ENCODE peak calls at places on chromosome X, in nine cellular contexts. One of them, this sample, is unnamed.

GRCh38 chrX:120145295-120145925 is 13.0 kb upstream of the RHOXF2 start:
- DNase-seq in CD8-positive, alpha-beta T cell: no peak
- DNase-seq in right cardiac atrium: no peak
- DNase-seq in upper lobe of left lung: no peak
- DNase-seq in Peyer's patch: no peak
- DNase-seq in GM23338: no peak
- DNase-seq in neural progenitor cell: no peak
- DNase-seq in BE2C: no peak
- DNase-seq in body of pancreas: no peak
- DNase-seq in this sample: no peak

GRCh38 chrX:112687189-112687691 is 7.5 kb upstream of the LHFPL1 start:
- DNase-seq in CD8-positive, alpha-beta T cell: no peak
- DNase-seq in right cardiac atrium: no peak
- DNase-seq in upper lobe of left lung: no peak
- DNase-seq in Peyer's patch: no peak
- DNase-seq in GM23338: no peak
- DNase-seq in neural progenitor cell: no peak
- DNase-seq in BE2C: no peak
- DNase-seq in body of pancreas: no peak
- DNase-seq in this sample: no peak

GRCh38 chrX:131985526-131986049 is 37.5 kb upstream of the STK26 start:
- DNase-seq in CD8-positive, alpha-beta T cell: peak; percentile 50
- DNase-seq in right cardiac atrium: no peak
- DNase-seq in upper lobe of left lung: no peak
- DNase-seq in Peyer's patch: no peak
- DNase-seq in GM23338: peak; percentile 36
- DNase-seq in neural progenitor cell: peak; percentile 28
- DNase-seq in BE2C: no peak
- DNase-seq in body of pancreas: no peak
- DNase-seq in this sample: no peak

GRCh38 chrX:15336023-15336413 is 695 bp upstream of the PIGA start:
- DNase-seq in CD8-positive, alpha-beta T cell: no peak
- DNase-seq in right cardiac atrium: no peak
- DNase-seq in upper lobe of left lung: no peak
- DNase-seq in Peyer's patch: no peak
- DNase-seq in GM23338: peak; percentile 57
- DNase-seq in neural progenitor cell: peak; percentile 35
- DNase-seq in BE2C: no peak
- DNase-seq in body of pancreas: peak; percentile 22
- DNase-seq in this sample: peak; percentile 45

GRCh38 chrX:120308959-120309872 is 2.0 kb downstream of the TMEM255A start:
- DNase-seq in CD8-positive, alpha-beta T cell: peak; percentile 78
- DNase-seq in right cardiac atrium: peak; percentile 77
- DNase-seq in upper lobe of left lung: peak; percentile 84
- DNase-seq in Peyer's patch: peak; percentile 69
- DNase-seq in GM23338: peak; percentile 80
- DNase-seq in neural progenitor cell: peak; percentile 82
- DNase-seq in BE2C: peak; percentile 59
- DNase-seq in body of pancreas: peak; percentile 62
- DNase-seq in this sample: peak; percentile 65

GRCh38 chrX:17878028-17878670 is 17.1 kb upstream of the RAI2 start:
- DNase-seq in CD8-positive, alpha-beta T cell: no peak
- DNase-seq in right cardiac atrium: no peak
- DNase-seq in upper lobe of left lung: no peak
- DNase-seq in Peyer's patch: no peak
- DNase-seq in GM23338: no peak
- DNase-seq in neural progenitor cell: no peak
- DNase-seq in BE2C: no peak
- DNase-seq in body of pancreas: no peak
- DNase-seq in this sample: no peak

GRCh38 chrX:70292788-70293187 is 2.9 kb downstream of the KIF4A start:
- DNase-seq in CD8-positive, alpha-beta T cell: no peak
- DNase-seq in right cardiac atrium: no peak
- DNase-seq in upper lobe of left lung: no peak
- DNase-seq in Peyer's patch: no peak
- DNase-seq in GM23338: no peak
- DNase-seq in neural progenitor cell: no peak
- DNase-seq in BE2C: no peak
- DNase-seq in body of pancreas: no peak
- DNase-seq in this sample: no peak

GRCh38 chrX:150062292-150063137 is 124.2 kb upstream of the EOLA2 start:
- DNase-seq in CD8-positive, alpha-beta T cell: no peak
- DNase-seq in right cardiac atrium: peak; percentile 75
- DNase-seq in upper lobe of left lung: no peak
- DNase-seq in Peyer's patch: no peak
- DNase-seq in GM23338: no peak
- DNase-seq in neural progenitor cell: no peak
- DNase-seq in BE2C: no peak
- DNase-seq in body of pancreas: no peak
- DNase-seq in this sample: no peak

GRCh38 chrX:56232221-56233082 is at the start of gene KLF8:
- DNase-seq in CD8-positive, alpha-beta T cell: no peak
- DNase-seq in right cardiac atrium: peak; percentile 74
- DNase-seq in upper lobe of left lung: peak; percentile 82
- DNase-seq in Peyer's patch: peak; percentile 64
- DNase-seq in GM23338: peak; percentile 72
- DNase-seq in neural progenitor cell: peak; percentile 77
- DNase-seq in BE2C: no peak
- DNase-seq in body of pancreas: peak; percentile 44
- DNase-seq in this sample: no peak

GRCh38 chrX:132612990-132613564 is 124.2 kb upstream of the MBNL3 start:
- DNase-seq in CD8-positive, alpha-beta T cell: peak; percentile 53
- DNase-seq in right cardiac atrium: peak; percentile 69
- DNase-seq in upper lobe of left lung: no peak
- DNase-seq in Peyer's patch: peak; percentile 23
- DNase-seq in GM23338: peak; percentile 65
- DNase-seq in neural progenitor cell: peak; percentile 58
- DNase-seq in BE2C: peak; percentile 51
- DNase-seq in body of pancreas: peak; percentile 62
- DNase-seq in this sample: peak; percentile 45

GRCh38 chrX:6053126-6053625 is 175.5 kb downstream of the NLGN4X start:
- DNase-seq in CD8-positive, alpha-beta T cell: no peak
- DNase-seq in right cardiac atrium: no peak
- DNase-seq in upper lobe of left lung: no peak
- DNase-seq in Peyer's patch: no peak
- DNase-seq in GM23338: no peak
- DNase-seq in neural progenitor cell: no peak
- DNase-seq in BE2C: no peak
- DNase-seq in body of pancreas: no peak
- DNase-seq in this sample: no peak

GRCh38 chrX:134406230-134406794 is 53.7 kb upstream of the HPRT1 start:
- DNase-seq in CD8-positive, alpha-beta T cell: no peak
- DNase-seq in right cardiac atrium: no peak
- DNase-seq in upper lobe of left lung: no peak
- DNase-seq in Peyer's patch: no peak
- DNase-seq in GM23338: no peak
- DNase-seq in neural progenitor cell: no peak
- DNase-seq in BE2C: peak; percentile 30
- DNase-seq in body of pancreas: no peak
- DNase-seq in this sample: no peak

GRCh38 chrX:154056739-154057367 is 37.2 kb upstream of the IRAK1 start:
- DNase-seq in CD8-positive, alpha-beta T cell: no peak
- DNase-seq in right cardiac atrium: no peak
- DNase-seq in upper lobe of left lung: peak; percentile 45
- DNase-seq in Peyer's patch: no peak
- DNase-seq in GM23338: no peak
- DNase-seq in neural progenitor cell: no peak
- DNase-seq in BE2C: no peak
- DNase-seq in body of pancreas: peak; percentile 45
- DNase-seq in this sample: no peak

GRCh38 chrX:74242050-74242449 is 61.9 kb upstream of the ZCCHC13 start:
- DNase-seq in CD8-positive, alpha-beta T cell: no peak
- DNase-seq in right cardiac atrium: no peak
- DNase-seq in upper lobe of left lung: no peak
- DNase-seq in Peyer's patch: no peak
- DNase-seq in GM23338: no peak
- DNase-seq in neural progenitor cell: no peak
- DNase-seq in BE2C: no peak
- DNase-seq in body of pancreas: no peak
- DNase-seq in this sample: no peak

DNA sequence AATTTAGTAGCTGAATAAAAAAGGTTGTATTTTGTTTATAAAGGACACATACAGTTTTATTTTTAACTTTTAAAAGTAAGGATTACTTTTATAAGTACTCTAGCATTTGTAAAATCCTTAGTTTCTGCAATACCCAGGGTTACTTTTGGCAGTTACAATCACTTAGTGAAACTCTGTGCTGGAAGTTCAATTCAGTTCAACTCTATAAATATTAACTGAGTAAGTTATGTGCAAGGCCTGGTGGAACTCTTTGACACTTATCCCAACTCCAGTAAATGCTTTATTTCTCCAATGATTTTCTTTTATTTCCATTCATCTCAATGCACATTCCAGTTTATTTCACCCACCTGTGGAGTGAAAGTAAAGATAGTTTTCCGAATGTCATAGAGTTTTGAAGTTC is 63.3 kb upstream of the HDAC8 start:
- DNase-seq in CD8-positive, alpha-beta T cell: no peak
- DNase-seq in right cardiac atrium: no peak
- DNase-seq in upper lobe of left lung: no peak
- DNase-seq in Peyer's patch: no peak
- DNase-seq in GM23338: no peak
- DNase-seq in neural progenitor cell: no peak
- DNase-seq in BE2C: no peak
- DNase-seq in body of pancreas: no peak
- DNase-seq in this sample: no peak
- H3K4me1 ChIP-seq in CD8-positive, alpha-beta T cell: no peaks in the 10 kb centered on the region
- H3K4me1 ChIP-seq in right cardiac atrium: no peaks in the 10 kb centered on the region
- H3K4me1 ChIP-seq in upper lobe of left lung: no peaks in the 10 kb centered on the region
- H3K4me1 ChIP-seq in Peyer's patch: no peaks in the 10 kb centered on the region
- H3K4me1 ChIP-seq in GM23338: no peaks in the 10 kb centered on the region
- H3K4me1 ChIP-seq in neural progenitor cell: no peaks in the 10 kb centered on the region
- H3K4me1 ChIP-seq in BE2C: no peaks in the 10 kb centered on the region
- H3K4me1 ChIP-seq in body of pancreas: no peaks in the 10 kb centered on the region
- H3K4me1 ChIP-seq in this sample: no peaks in the 10 kb centered on the region

DNA sequence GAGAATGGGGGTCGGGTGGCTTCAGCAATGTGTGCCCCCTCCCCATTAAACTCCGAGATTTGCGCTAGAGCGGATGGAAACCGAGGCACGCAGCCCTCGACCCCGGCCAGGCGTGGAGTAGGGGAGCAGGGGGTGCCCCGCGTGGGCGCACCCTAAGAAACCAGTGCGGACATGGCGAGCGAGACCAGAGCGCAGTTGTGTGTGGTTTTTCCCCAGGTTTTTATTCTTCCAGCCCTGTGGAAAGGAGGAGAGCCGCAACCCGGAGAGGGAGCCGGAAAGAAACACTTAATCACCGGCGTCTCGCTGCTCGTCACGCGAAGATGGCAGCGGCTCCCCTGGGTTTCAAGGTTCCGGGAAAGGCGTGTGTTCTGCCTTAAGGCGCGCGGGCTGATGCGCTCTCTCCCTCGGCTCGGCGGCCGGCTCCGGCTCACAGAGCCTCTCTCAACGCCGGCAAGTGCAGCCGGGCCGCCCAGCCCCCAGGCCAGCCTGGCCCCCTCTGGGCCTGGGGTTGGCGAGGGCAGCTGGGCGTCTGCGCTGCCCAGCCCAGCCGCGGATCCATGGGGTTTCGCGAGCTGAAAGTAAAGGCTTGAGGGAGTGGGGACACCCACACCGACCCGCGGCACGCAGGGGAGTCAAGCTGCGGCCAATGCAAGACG is 73.9 kb upstream of the BCOR start:
- DNase-seq in CD8-positive, alpha-beta T cell: peak; percentile 67
- DNase-seq in right cardiac atrium: peak; percentile 82
- DNase-seq in upper lobe of left lung: peak; percentile 87
- DNase-seq in Peyer's patch: no peak
- DNase-seq in GM23338: no peak
- DNase-seq in neural progenitor cell: peak; percentile 64
- DNase-seq in BE2C: no peak
- DNase-seq in body of pancreas: no peak
- DNase-seq in this sample: no peak
- H3K4me1 ChIP-seq in CD8-positive, alpha-beta T cell: peaks cover 42% of the 10 kb centered on the region
- H3K4me1 ChIP-seq in right cardiac atrium: peaks cover 5% of the 10 kb centered on the region
- H3K4me1 ChIP-seq in upper lobe of left lung: peaks cover 24% of the 10 kb centered on the region
- H3K4me1 ChIP-seq in Peyer's patch: peaks cover 35% of the 10 kb centered on the region
- H3K4me1 ChIP-seq in GM23338: peaks cover 32% of the 10 kb centered on the region
- H3K4me1 ChIP-seq in neural progenitor cell: peaks cover 24% of the 10 kb centered on the region
- H3K4me1 ChIP-seq in BE2C: peaks cover 28% of the 10 kb centered on the region
- H3K4me1 ChIP-seq in body of pancreas: peaks cover 31% of the 10 kb centered on the region
- H3K4me1 ChIP-seq in this sample: peaks cover 31% of the 10 kb centered on the region

GRCh38 chrX:19758536-19758935 is 128.9 kb downstream of the SH3KBP1 start:
- DNase-seq in CD8-positive, alpha-beta T cell: no peak
- DNase-seq in right cardiac atrium: no peak
- DNase-seq in upper lobe of left lung: no peak
- DNase-seq in Peyer's patch: no peak
- DNase-seq in GM23338: no peak
- DNase-seq in neural progenitor cell: no peak
- DNase-seq in BE2C: no peak
- DNase-seq in body of pancreas: no peak
- DNase-seq in this sample: no peak

GRCh38 chrX:19761554-19762295 is 125.7 kb downstream of the SH3KBP1 start:
- DNase-seq in CD8-positive, alpha-beta T cell: no peak
- DNase-seq in right cardiac atrium: no peak
- DNase-seq in upper lobe of left lung: no peak
- DNase-seq in Peyer's patch: no peak
- DNase-seq in GM23338: no peak
- DNase-seq in neural progenitor cell: no peak
- DNase-seq in BE2C: no peak
- DNase-seq in body of pancreas: no peak
- DNase-seq in this sample: no peak

GRCh38 chrX:19760841-19761512 is 126.4 kb downstream of the SH3KBP1 start:
- DNase-seq in CD8-positive, alpha-beta T cell: no peak
- DNase-seq in right cardiac atrium: no peak
- DNase-seq in upper lobe of left lung: no peak
- DNase-seq in Peyer's patch: no peak
- DNase-seq in GM23338: peak; percentile 10
- DNase-seq in neural progenitor cell: no peak
- DNase-seq in BE2C: no peak
- DNase-seq in body of pancreas: no peak
- DNase-seq in this sample: no peak

GRCh38 chrX:19756577-19757131 is 130.7 kb downstream of the SH3KBP1 start:
- DNase-seq in CD8-positive, alpha-beta T cell: no peak
- DNase-seq in right cardiac atrium: no peak
- DNase-seq in upper lobe of left lung: no peak
- DNase-seq in Peyer's patch: no peak
- DNase-seq in GM23338: no peak
- DNase-seq in neural progenitor cell: no peak
- DNase-seq in BE2C: no peak
- DNase-seq in body of pancreas: no peak
- DNase-seq in this sample: no peak

GRCh38 chrX:19760345-19760744 is 127.1 kb downstream of the SH3KBP1 start:
- DNase-seq in CD8-positive, alpha-beta T cell: no peak
- DNase-seq in right cardiac atrium: no peak
- DNase-seq in upper lobe of left lung: no peak
- DNase-seq in Peyer's patch: no peak
- DNase-seq in GM23338: no peak
- DNase-seq in neural progenitor cell: no peak
- DNase-seq in BE2C: no peak
- DNase-seq in body of pancreas: no peak
- DNase-seq in this sample: no peak
- H3K4me1 ChIP-seq in CD8-positive, alpha-beta T cell: peaks cover 36% of the 10 kb centered on the region
- H3K4me1 ChIP-seq in right cardiac atrium: no peaks in the 10 kb centered on the region
- H3K4me1 ChIP-seq in upper lobe of left lung: no peaks in the 10 kb centered on the region
- H3K4me1 ChIP-seq in Peyer's patch: peaks cover 9% of the 10 kb centered on the region
- H3K4me1 ChIP-seq in GM23338: peaks cover 7% of the 10 kb centered on the region
- H3K4me1 ChIP-seq in neural progenitor cell: no peaks in the 10 kb centered on the region
- H3K4me1 ChIP-seq in BE2C: no peaks in the 10 kb centered on the region
- H3K4me1 ChIP-seq in body of pancreas: no peaks in the 10 kb centered on the region
- H3K4me1 ChIP-seq in this sample: peaks cover 45% of the 10 kb centered on the region

DNA sequence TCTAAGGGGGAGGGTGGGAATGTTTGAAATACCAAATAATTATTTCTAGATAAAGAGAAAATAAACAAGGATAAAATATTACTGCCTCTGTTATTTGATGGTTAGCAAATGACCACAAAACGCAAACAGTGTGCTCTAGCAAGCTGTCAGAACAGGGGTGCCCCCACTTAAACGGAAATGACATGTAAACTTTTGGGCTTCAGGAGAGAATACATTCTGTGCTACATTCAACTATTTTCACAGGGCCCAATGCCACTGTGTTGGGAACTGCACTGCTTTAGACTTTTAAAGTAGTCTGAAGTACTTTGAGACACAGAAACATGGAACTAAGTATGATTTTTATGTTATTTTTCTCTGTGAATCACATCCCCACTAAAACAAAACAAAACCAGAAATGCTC is 14.1 kb downstream of the CD40LG start:
- DNase-seq in CD8-positive, alpha-beta T cell: no peak
- DNase-seq in right cardiac atrium: no peak
- DNase-seq in upper lobe of left lung: no peak
- DNase-seq in Peyer's patch: no peak
- DNase-seq in GM23338: no peak
- DNase-seq in neural progenitor cell: no peak
- DNase-seq in BE2C: no peak
- DNase-seq in body of pancreas: no peak
- DNase-seq in this sample: no peak
- H3K4me1 ChIP-seq in CD8-positive, alpha-beta T cell: peaks cover 46% of the 10 kb centered on the region
- H3K4me1 ChIP-seq in right cardiac atrium: no peaks in the 10 kb centered on the region
- H3K4me1 ChIP-seq in upper lobe of left lung: no peaks in the 10 kb centered on the region
- H3K4me1 ChIP-seq in Peyer's patch: no peaks in the 10 kb centered on the region
- H3K4me1 ChIP-seq in GM23338: no peaks in the 10 kb centered on the region
- H3K4me1 ChIP-seq in neural progenitor cell: no peaks in the 10 kb centered on the region
- H3K4me1 ChIP-seq in BE2C: no peaks in the 10 kb centered on the region
- H3K4me1 ChIP-seq in body of pancreas: no peaks in the 10 kb centered on the region
- H3K4me1 ChIP-seq in this sample: peaks cover 70% of the 10 kb centered on the region